ENCODE peak calls at places on chromosomes 13 and 19, in ten cellular contexts. Z is A549, I is SK-N-SH, O is astrocyte, R is IMR-90, P is astrocyte of the spinal cord, W is stomach, V is fibroblast of the aortic adventitia, H is heart left ventricle, N is tibial nerve. X is an unnamed sample.

GRCh38 chr13:25375727-25376358 is 4.1 kb downstream of the ATP8A2 start:
- DNase-seq in Z (peak), I (peak), O (no peak), R (peak), P (peak), W (no peak), V (peak), H (peak), N (no peak), X (peak)

GRCh38 chr19:3793799-3794198 is 7.6 kb upstream of the MATK start:
- DNase-seq in Z (no peak), I (no peak), O (no peak), R (no peak), P (no peak), W (no peak), V (no peak), H (no peak), N (no peak), X (no peak)

GRCh38 chr13:76929975-76930374 is 18.3 kb upstream of the ACOD1 start:
- DNase-seq in Z (no peak), I (no peak), O (no peak), R (no peak), P (no peak), W (no peak), V (no peak), H (no peak), N (no peak), X (no peak)

GRCh38 chr19:19056636-19057275 is 7.0 kb upstream of the SLC25A42 start:
- DNase-seq in Z (no peak), I (no peak), O (no peak), R (no peak), P (no peak), W (no peak), V (no peak), H (no peak), N (no peak), X (no peak)

GRCh38 chr13:62014299-62014698 is 598.6 kb upstream of the PCDH20 start:
- DNase-seq in Z (peak), I (peak), O (no peak), R (peak), P (peak), W (no peak), V (no peak), H (no peak), N (no peak), X (no peak)

GRCh38 chr13:77513719-77514335 is 21.7 kb upstream of the SCEL start:
- DNase-seq in Z (no peak), I (no peak), O (no peak), R (no peak), P (no peak), W (no peak), V (no peak), H (no peak), N (no peak), X (no peak)

GRCh38 chr13:77637583-77637982 is 59.9 kb upstream of the SLAIN1 start:
- DNase-seq in Z (no peak), I (no peak), O (no peak), R (no peak), P (no peak), W (no peak), V (no peak), H (no peak), N (no peak), X (no peak)

GRCh38 chr13:65746522-65746921 is 1483.6 kb downstream of the PCDH9 start:
- DNase-seq in Z (no peak), I (no peak), O (no peak), R (peak), P (no peak), W (no peak), V (no peak), H (no peak), N (no peak), X (no peak)

GRCh38 chr19:410243-410781 is 1.4 kb upstream of the C2CD4C start:
- DNase-seq in Z (no peak), I (peak), O (no peak), R (no peak), P (no peak), W (no peak), V (no peak), H (no peak), N (no peak), X (no peak)

GRCh38 chr19:43658001-43658400 is 12.0 kb downstream of the PLAUR start:
- DNase-seq in Z (no peak), I (no peak), O (no peak), R (no peak), P (no peak), W (no peak), V (no peak), H (no peak), N (no peak), X (no peak)

GRCh38 chr19:43664008-43664407 is 6.0 kb downstream of the PLAUR start:
- DNase-seq in Z (no peak), I (no peak), O (no peak), R (no peak), P (no peak), W (no peak), V (no peak), H (peak), N (no peak), X (no peak)

GRCh38 chr19:43660301-43660700 is 9.7 kb downstream of the PLAUR start:
- DNase-seq in Z (no peak), I (no peak), O (no peak), R (no peak), P (no peak), W (no peak), V (no peak), H (no peak), N (no peak), X (no peak)

GRCh38 chr19:43667524-43668405 is 2.2 kb downstream of the PLAUR start:
- DNase-seq in Z (no peak), I (no peak), O (no peak), R (peak), P (no peak), W (no peak), V (no peak), H (peak), N (no peak), X (peak)

DNA sequence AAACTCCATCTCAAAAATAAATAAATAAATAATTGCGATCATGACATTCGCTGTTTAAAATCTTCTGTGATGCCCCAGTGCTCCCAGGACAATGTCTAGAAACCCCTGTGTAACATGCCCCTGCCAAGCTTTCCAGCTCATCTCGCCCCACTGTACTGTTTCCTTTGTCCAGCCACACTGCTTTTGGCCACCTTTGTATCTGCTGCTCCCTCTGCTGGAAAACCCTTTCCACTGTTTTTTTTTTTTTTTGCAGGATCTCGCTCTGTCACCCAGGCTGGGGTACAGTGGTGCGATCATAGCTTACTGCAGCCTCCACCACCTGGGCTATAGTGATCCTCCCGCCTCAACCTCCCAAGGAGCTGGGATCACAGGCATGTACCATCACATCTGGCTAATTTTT is 7.5 kb downstream of the PLAUR start:
- DNase-seq in Z (no peak), I (peak), O (no peak), R (no peak), P (no peak), W (no peak), V (no peak), H (no peak), N (no peak), X (no peak)
- TF ChIP-seq CTCF in Z (peak), I (peak), O (peak), R (peak), P (peak), W (peak), V (peak), H (peak), N (no peak), X (peak)

DNA sequence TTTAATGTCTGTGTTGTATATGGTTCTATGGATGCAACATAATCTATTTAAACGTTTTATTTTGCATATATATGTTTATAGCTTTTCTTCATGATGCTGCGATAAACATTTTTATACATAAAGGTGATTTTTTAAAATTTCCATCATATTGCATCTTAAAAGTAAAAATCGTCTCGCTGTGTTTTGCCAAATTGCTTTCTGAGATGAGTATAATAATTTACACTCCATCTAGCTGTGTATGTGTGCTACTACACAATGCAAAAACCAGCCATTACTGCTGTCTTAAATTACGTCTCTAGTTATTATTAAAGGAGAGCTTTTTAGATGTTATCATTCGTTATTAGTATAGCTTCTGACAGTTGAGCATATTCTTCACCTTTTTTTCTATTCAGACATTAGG is 37.2 kb downstream of the METTL21C start:
- DNase-seq in Z (peak), I (no peak), O (no peak), R (no peak), P (no peak), W (no peak), V (no peak), H (no peak), N (no peak), X (no peak)
- TF ChIP-seq CTCF in Z (no peak), I (peak), O (peak), R (peak), P (peak), W (no peak), V (peak), H (no peak), N (no peak), X (peak)

GRCh38 chr13:94595943-94596574 is at the start of gene TGDS:
- DNase-seq in Z (peak), I (peak), O (peak), R (peak), P (peak), W (peak), V (peak), H (peak), N (peak), X (peak)
- TF ChIP-seq CTCF in Z (no peak), I (no peak), O (no peak), R (no peak), P (no peak), W (peak), V (peak), H (no peak), N (peak), X (no peak)

GRCh38 chr13:31801088-31801487 is 61.8 kb downstream of the RXFP2 start:
- DNase-seq in Z (no peak), I (no peak), O (no peak), R (no peak), P (no peak), W (no peak), V (no peak), H (no peak), N (no peak), X (no peak)

GRCh38 chr13:31798189-31798588 is 58.9 kb downstream of the RXFP2 start:
- DNase-seq in Z (no peak), I (no peak), O (no peak), R (no peak), P (no peak), W (no peak), V (no peak), H (no peak), N (no peak), X (no peak)

GRCh38 chr13:31794452-31794851 is 55.1 kb downstream of the RXFP2 start:
- DNase-seq in Z (no peak), I (no peak), O (no peak), R (no peak), P (no peak), W (no peak), V (no peak), H (no peak), N (no peak), X (no peak)

GRCh38 chr13:31793246-31793645 is 53.9 kb downstream of the RXFP2 start:
- DNase-seq in Z (no peak), I (no peak), O (peak), R (peak), P (peak), W (no peak), V (peak), H (no peak), N (no peak), X (no peak)

GRCh38 chr13:31797154-31797775 is 57.9 kb downstream of the RXFP2 start:
- DNase-seq in Z (peak), I (peak), O (peak), R (peak), P (peak), W (no peak), V (peak), H (no peak), N (no peak), X (no peak)
- TF ChIP-seq CTCF in Z (peak), I (peak), O (peak), R (peak), P (peak), W (peak), V (peak), H (peak), N (peak), X (peak)

DNA sequence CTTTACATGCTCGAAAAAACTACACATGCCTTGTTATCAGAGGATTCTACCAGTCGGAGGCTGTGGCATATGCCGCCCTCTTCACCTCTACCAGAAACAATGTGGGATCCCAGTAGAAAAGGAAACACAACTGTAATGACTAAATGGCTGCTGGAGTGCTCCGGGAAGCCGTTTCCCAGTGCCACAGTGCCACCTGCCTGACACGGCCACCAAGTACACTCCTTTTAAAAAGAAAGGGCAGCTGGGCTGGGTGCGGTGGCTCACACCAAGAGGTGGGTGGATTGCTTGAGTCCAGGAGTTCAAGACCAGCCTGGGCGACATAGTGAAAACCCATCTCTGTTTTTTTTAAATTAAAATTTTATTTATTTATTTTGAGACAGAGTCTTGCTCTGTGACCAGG is 67.3 kb downstream of the TRPM4 start:
- DNase-seq in Z (peak), I (peak), O (peak), R (peak), P (peak), W (peak), V (peak), H (no peak), N (no peak), X (no peak)
- TF ChIP-seq CTCF in Z (peak), I (peak), O (peak), R (peak), P (peak), W (peak), V (peak), H (peak), N (no peak), X (peak)

DNA sequence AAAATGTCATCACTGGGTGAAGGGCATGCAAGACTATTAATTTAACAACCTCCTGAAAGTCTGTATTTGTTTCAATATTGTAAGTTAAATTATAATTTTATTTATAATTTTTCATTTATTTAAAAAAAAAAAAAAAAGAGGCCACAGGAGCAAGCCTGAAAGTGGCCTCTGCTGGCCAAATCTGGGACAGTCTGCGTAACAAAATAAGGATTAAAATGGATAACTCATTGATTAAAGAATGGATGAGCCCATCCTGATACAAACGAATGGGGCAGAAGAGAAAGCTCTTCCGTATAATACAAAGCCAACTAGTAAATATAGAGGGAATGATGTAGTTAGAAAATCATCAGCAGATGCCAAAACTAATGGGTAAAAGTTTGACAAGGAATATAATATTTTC is 36.2 kb downstream of the SUCLA2 start:
- DNase-seq in Z (no peak), I (no peak), O (no peak), R (no peak), P (no peak), W (no peak), V (no peak), H (no peak), N (no peak), X (no peak)
- TF ChIP-seq CTCF in Z (no peak), I (peak), O (no peak), R (no peak), P (peak), W (no peak), V (peak), H (no peak), N (no peak), X (no peak)

GRCh38 chr13:21061077-21061945 is at the start of gene LATS2:
- DNase-seq in Z (peak), I (peak), O (peak), R (peak), P (peak), W (peak), V (peak), H (peak), N (peak), X (peak)
- TF ChIP-seq CTCF in Z (no peak), I (peak), O (no peak), R (peak), P (peak), W (peak), V (peak), H (peak), N (peak), X (peak)